ENCODE peak calls at places on chromosomes 6 and 20, in ten cellular contexts. R is testis, N is mammary epithelial cell, V is uterus, D is A673, O is HL-60, Z is IMR-90, F is fibroblast of mammary gland, B is left lung, I is AG04450. E is an unnamed sample.
A peak's percentile ranks its signal among the peaks of the same experiment; 100 is the strongest.

GRCh38 chr6:157912326-157912725 is 69.3 kb upstream of the SYNJ2 start:
- DNase-seq in R (peak; percentile 53), N (peak; percentile 6), V (peak; percentile 29), D (peak; percentile 80), O (no peak), Z (peak; percentile 95), F (peak; percentile 86), B (no peak), I (peak; percentile 74), E (peak; percentile 9)

GRCh38 chr6:41966961-41967311 is 25.3 kb upstream of the CCND3 start:
- DNase-seq in R (no peak), N (peak; percentile 77), V (no peak), D (no peak), O (no peak), Z (peak; percentile 58), F (peak; percentile 32), B (no peak), I (peak; percentile 34), E (peak; percentile 78)

GRCh38 chr6:136037246-136037884 is 185.9 kb downstream of the PDE7B start:
- DNase-seq in R (no peak), N (peak; percentile 12), V (peak; percentile 17), D (no peak), O (no peak), Z (peak; percentile 42), F (peak; percentile 82), B (no peak), I (no peak), E (peak; percentile 74)

GRCh38 chr6:127484207-127484858 is 25.1 kb upstream of the KIAA0408 start:
- DNase-seq in R (no peak), N (peak; percentile 45), V (no peak), D (peak; percentile 40), O (no peak), Z (peak; percentile 70), F (peak; percentile 62), B (no peak), I (no peak), E (peak; percentile 54)

GRCh38 chr20:43844778-43845614 is 69.7 kb upstream of the TOX2 start:
- DNase-seq in R (peak; percentile 57), N (peak; percentile 84), V (no peak), D (peak; percentile 90), O (no peak), Z (peak; percentile 95), F (peak; percentile 97), B (no peak), I (peak; percentile 63), E (peak; percentile 81)

GRCh38 chr6:74213995-74214394 is 518.0 kb downstream of the CD109 start:
- DNase-seq in R (no peak), N (no peak), V (no peak), D (no peak), O (no peak), Z (peak; percentile 36), F (no peak), B (no peak), I (no peak), E (peak; percentile 43)

GRCh38 chr6:158170656-158171081 is 2.5 kb downstream of the GTF2H5 start:
- DNase-seq in R (no peak), N (peak; percentile 85), V (no peak), D (no peak), O (no peak), Z (peak; percentile 89), F (peak; percentile 82), B (no peak), I (peak; percentile 63), E (peak; percentile 50)

GRCh38 chr6:150987371-150987828 is 121.9 kb downstream of the MTHFD1L start:
- DNase-seq in R (no peak), N (peak; percentile 6), V (no peak), D (no peak), O (no peak), Z (no peak), F (no peak), B (no peak), I (no peak), E (peak; percentile 52)

DNA sequence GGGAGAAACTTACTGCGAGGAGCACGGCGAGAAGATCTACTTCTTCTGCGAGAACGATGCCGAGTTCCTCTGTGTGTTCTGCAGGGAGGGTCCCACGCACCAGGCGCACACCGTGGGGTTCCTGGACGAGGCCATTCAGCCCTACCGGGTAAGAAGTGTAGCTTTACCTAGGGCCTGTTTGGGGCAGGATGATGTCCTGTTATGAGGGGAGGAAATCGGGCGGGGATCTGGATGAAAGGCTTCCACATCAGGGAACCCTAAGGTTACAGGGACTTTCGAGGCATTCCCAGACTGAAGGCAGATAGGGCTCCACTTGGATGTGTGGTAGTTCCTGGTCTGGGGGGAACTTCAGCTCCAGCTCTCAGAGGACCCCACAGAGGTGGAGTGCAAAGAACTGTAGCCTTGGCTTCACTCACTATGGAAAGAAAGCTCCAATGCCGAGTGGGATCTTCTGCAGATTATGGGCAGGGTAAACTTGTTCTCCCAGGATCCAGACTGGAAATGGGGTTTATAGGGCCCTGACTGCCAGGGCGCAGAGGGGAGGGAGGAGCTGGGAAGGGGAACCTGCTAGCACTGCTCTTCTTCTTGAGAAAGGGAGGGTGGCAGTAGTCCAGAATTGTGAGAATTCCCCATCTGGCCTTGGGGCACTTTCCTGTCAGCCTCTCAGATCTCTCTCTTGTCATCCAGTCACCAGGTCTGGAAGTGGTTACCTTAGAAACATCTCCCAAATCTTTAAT is 740 bp downstream of the TRIM15 start:
- DNase-seq in R (no peak), N (no peak), V (no peak), D (no peak), O (no peak), Z (no peak), F (no peak), B (no peak), I (no peak), E (no peak)
- H3K4me3 ChIP-seq in R (no peak overlapping the region), N (no peak overlapping the region), V (no peak overlapping the region), D (no peak overlapping the region), O (no peak overlapping the region), Z (no peak overlapping the region), F (no peak overlapping the region), B (no peak overlapping the region), I (no peak overlapping the region), E (no peak overlapping the region)

DNA sequence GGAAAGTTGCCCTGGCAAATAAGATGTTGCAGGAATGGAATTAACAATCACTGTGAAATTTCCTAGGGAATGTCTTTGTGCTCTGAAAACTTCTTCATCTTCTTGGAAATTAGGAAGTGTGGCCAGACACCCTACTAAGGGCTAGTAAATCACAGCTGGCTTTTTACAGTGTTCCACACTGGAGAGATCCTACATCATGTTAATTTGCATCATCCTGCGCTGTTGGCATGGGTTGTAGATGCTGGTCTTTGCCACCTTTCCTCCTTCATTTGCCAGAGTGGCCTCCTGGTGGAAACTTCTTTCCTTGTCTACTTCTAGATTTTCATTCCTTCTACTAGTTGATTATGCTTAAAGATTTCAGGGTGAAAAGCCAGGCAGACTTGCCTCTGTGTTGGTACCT is 2.7 kb downstream of the TNFAIP3 start:
- DNase-seq in R (no peak), N (no peak), V (no peak), D (no peak), O (no peak), Z (no peak), F (no peak), B (no peak), I (no peak), E (peak; percentile 13)
- H3K4me3 ChIP-seq in R (no peak overlapping the region), N (peak overlapping the region; percentile 36), V (no peak overlapping the region), D (no peak overlapping the region), O (peak overlapping the region; percentile 82), Z (peak overlapping the region; percentile 88), F (peak overlapping the region; percentile 76), B (peak overlapping the region; percentile 79), I (peak overlapping the region; percentile 89), E (no peak overlapping the region)

GRCh38 chr6:18055714-18056382 is 66.6 kb downstream of the NHLRC1 start:
- DNase-seq in R (no peak), N (peak; percentile 67), V (no peak), D (no peak), O (no peak), Z (no peak), F (no peak), B (no peak), I (no peak), E (peak; percentile 81)

GRCh38 chr6:18058429-18058828 is 64.0 kb downstream of the NHLRC1 start:
- DNase-seq in R (no peak), N (no peak), V (no peak), D (no peak), O (no peak), Z (no peak), F (no peak), B (no peak), I (no peak), E (no peak)

GRCh38 chr6:18053071-18053475 is 65.6 kb upstream of the KIF13A start:
- DNase-seq in R (no peak), N (peak; percentile 89), V (no peak), D (no peak), O (no peak), Z (peak; percentile 75), F (peak; percentile 64), B (no peak), I (peak; percentile 57), E (peak; percentile 90)

GRCh38 chr6:18055098-18055497 is 67.4 kb downstream of the NHLRC1 start:
- DNase-seq in R (no peak), N (no peak), V (no peak), D (no peak), O (no peak), Z (no peak), F (no peak), B (no peak), I (no peak), E (no peak)

DNA sequence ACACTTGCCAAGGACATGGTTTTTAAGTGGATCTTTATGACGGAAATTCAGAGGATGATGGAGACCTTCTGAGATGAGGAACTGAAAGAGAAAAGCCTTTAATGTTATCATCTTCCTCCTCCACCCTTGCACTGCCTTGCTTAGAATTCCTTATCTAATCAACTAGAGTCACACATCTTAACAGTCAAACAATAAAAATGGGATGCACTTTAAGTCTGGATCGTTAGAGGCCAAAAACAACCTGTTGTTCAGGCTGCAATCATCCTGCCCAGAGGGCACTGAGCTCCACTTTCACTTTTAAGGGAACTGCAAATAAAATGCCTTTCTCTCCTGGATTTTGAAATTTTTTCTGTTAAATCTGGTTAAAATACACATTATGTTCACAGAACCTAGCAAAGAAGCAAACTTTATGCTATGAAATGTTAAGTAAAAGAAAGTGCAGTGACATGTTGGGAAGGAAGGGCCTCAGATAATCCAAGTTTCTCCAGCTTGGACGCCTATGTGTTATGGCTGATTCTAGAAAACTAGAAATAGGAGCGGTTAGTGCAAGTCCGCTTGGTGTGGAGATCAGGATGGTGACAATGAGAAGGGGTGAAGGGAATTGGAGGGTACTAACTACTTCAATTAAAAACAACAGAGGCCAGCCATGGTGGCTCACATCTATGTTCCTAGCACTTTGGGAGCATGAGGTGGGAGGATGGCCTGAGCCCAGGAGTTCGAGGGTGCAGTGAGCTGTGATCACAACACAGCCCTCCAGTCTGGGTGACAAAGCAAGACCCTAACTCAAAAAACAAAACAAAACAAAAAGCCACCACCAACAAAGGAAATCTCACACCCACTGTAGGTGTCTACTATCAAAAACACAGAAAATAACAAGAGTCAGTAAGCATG is 66.4 kb upstream of the KIF13A start:
- DNase-seq in R (no peak), N (peak; percentile 43), V (no peak), D (no peak), O (no peak), Z (peak; percentile 6), F (peak; percentile 5), B (no peak), I (no peak), E (peak; percentile 54)
- H3K4me3 ChIP-seq in R (no peak overlapping the region), N (no peak overlapping the region), V (no peak overlapping the region), D (no peak overlapping the region), O (no peak overlapping the region), Z (no peak overlapping the region), F (no peak overlapping the region), B (no peak overlapping the region), I (no peak overlapping the region), E (no peak overlapping the region)

DNA sequence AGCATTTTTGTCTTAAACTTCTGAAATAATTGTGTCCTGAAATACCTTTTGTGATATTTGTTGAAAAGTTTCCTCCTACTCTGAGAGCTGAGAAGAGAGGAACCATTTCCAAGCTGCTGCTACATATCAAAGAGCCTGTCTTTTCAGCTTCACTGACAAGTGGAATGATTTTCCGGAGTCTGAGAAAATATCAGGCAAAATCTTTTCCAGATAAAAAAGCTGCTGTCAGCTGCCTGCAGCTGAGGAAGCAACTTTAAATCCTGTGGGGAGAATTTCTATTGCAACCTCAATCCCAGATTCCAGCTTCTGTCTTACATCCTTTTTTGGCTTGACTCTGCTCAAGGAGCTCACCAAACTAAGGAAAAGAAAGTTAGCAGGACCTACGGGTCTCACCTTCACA is 904.3 kb downstream of the PHF3 start:
- DNase-seq in R (no peak), N (no peak), V (no peak), D (no peak), O (no peak), Z (no peak), F (no peak), B (no peak), I (no peak), E (no peak)
- H3K4me3 ChIP-seq in R (no peak overlapping the region), N (no peak overlapping the region), V (no peak overlapping the region), D (no peak overlapping the region), O (no peak overlapping the region), Z (no peak overlapping the region), F (no peak overlapping the region), B (no peak overlapping the region), I (no peak overlapping the region), E (no peak overlapping the region)